ENCODE peak calls at places on chromosomes 3 and 15, in six cellular contexts. P is mammary epithelial cell; Z is naive thymus-derived CD8-positive, alpha-beta T cell; E is C1 segment of cervical spinal cord; H is amygdala; Y is SJSA1. S is an unnamed sample.

GRCh38 chr3:61053781-61054496 is 197.3 kb downstream of the FHIT start:
- DNase-seq in Z (no peak), Y (no peak), E (no peak), P (peak), H (no peak), S (no peak)

GRCh38 chr15:45855210-45855906 is 220.5 kb downstream of the SQOR start:
- DNase-seq in Y (peak), P (peak), Z (no peak), H (no peak), E (no peak), S (peak)

GRCh38 chr3:52012699-52013098 is 17.0 kb upstream of the RPL29 start:
- DNase-seq in P (no peak), E (no peak), Z (no peak), Y (no peak), H (no peak), S (no peak)

GRCh38 chr3:122730240-122730639 is 49.6 kb downstream of the PARP14 start:
- DNase-seq in Z (no peak), P (no peak), H (no peak), E (no peak), Y (no peak), S (no peak)

GRCh38 chr15:88882745-88883144 is 12.6 kb downstream of the HAPLN3 start:
- DNase-seq in Z (no peak), H (no peak), E (no peak), Y (peak), P (no peak), S (no peak)

GRCh38 chr3:13650210-13651056 is 101.5 kb downstream of the FBLN2 start:
- DNase-seq in E (peak), P (peak), Y (peak), H (peak), Z (peak), S (peak)

GRCh38 chr15:85793641-85794597 is 806 bp downstream of the KLHL25 start:
- DNase-seq in Z (no peak), E (peak), H (no peak), Y (no peak), P (peak), S (peak)

GRCh38 chr3:195015021-195015420 is 255.9 kb downstream of the XXYLT1 start:
- DNase-seq in Z (no peak), Y (peak), H (no peak), E (no peak), P (peak), S (no peak)

GRCh38 chr15:85618956-85619491 is 175.7 kb downstream of the KLHL25 start:
- DNase-seq in H (peak), E (peak), Y (peak), Z (no peak), P (peak), S (no peak)

GRCh38 chr15:40092416-40093223 is 16.1 kb downstream of the BMF start:
- DNase-seq in Z (no peak), P (no peak), Y (peak), E (no peak), H (no peak), S (peak)

GRCh38 chr3:151912041-151912440 is 38.6 kb downstream of the SUCNR1 start:
- DNase-seq in Z (no peak), P (peak), E (no peak), H (no peak), Y (no peak), S (no peak)

GRCh38 chr3:48974076-48974864 is 15.8 kb upstream of the P4HTM start:
- DNase-seq in P (no peak), E (no peak), Z (no peak), Y (no peak), H (no peak), S (no peak)

GRCh38 chr15:62390793-62391543 is 225.9 kb upstream of the C2CD4B start:
- DNase-seq in Z (no peak), P (peak), Y (peak), E (peak), H (peak), S (peak)

GRCh38 chr15:89115547-89115946 is 27.3 kb downstream of the ABHD2 start:
- DNase-seq in P (no peak), Y (no peak), Z (no peak), H (no peak), E (no peak), S (no peak)

GRCh38 chr3:4290272-4290893 is 12.8 kb upstream of the SETMAR start:
- DNase-seq in Z (no peak), Y (no peak), E (no peak), H (no peak), P (peak), S (no peak)

GRCh38 chr15:42273900-42274692 is 863 bp upstream of the TMEM87A start:
- DNase-seq in E (peak), Y (peak), H (peak), P (peak), Z (peak), S (no peak)

GRCh38 chr3:38117163-38117716 is 19.7 kb downstream of the ACAA1 start:
- DNase-seq in H (no peak), P (peak), Y (no peak), Z (peak), E (no peak), S (peak)

GRCh38 chr15:100762913-100763627 is 116.6 kb upstream of the ALDH1A3 start:
- DNase-seq in H (no peak), Z (no peak), P (no peak), E (no peak), Y (no peak), S (no peak)

GRCh38 chr3:44136421-44136820 is 105.3 kb upstream of the TOPAZ1 start:
- DNase-seq in Y (no peak), Z (no peak), P (peak), H (no peak), E (no peak), S (no peak)

GRCh38 chr15:25947336-25948080 is 84.4 kb upstream of the ATP10A start:
- DNase-seq in H (no peak), Z (no peak), P (no peak), Y (peak), E (no peak), S (no peak)

GRCh38 chr3:142239421-142239820 is 14.0 kb upstream of the GK5 start:
- DNase-seq in Z (no peak), E (no peak), H (no peak), Y (no peak), P (no peak), S (no peak)

GRCh38 chr3:15667484-15667883 is 65.9 kb downstream of the BTD start:
- DNase-seq in H (no peak), Y (no peak), E (no peak), P (no peak), Z (peak), S (no peak)

GRCh38 chr3:143070977-143071551 is 48.5 kb upstream of the CHST2 start:
- DNase-seq in Z (no peak), E (no peak), H (no peak), P (peak), Y (peak), S (no peak)

GRCh38 chr3:131723343-131723742 is 220.6 kb upstream of the MRPL3 start:
- DNase-seq in P (no peak), E (no peak), H (no peak), Z (no peak), Y (no peak), S (no peak)

GRCh38 chr3:128075516-128076464 is 23.6 kb downstream of the SEC61A1 start:
- DNase-seq in Y (no peak), P (peak), E (peak), H (peak), Z (peak), S (peak)

GRCh38 chr15:34644851-34645250 is 61.4 kb upstream of the GOLGA8B start:
- DNase-seq in Y (no peak), Z (no peak), P (no peak), H (no peak), E (no peak), S (no peak)

GRCh38 chr3:114362815-114363214 is 69.0 kb downstream of the TIGIT start:
- DNase-seq in E (no peak), P (peak), H (no peak), Y (peak), Z (no peak), S (no peak)

GRCh38 chr3:183844606-183845005 is 19.2 kb upstream of the MAP6D1 start:
- DNase-seq in P (peak), Y (peak), E (no peak), H (no peak), Z (no peak), S (no peak)

GRCh38 chr15:95329362-95329761 is 1001.1 kb upstream of the NR2F2 start:
- DNase-seq in P (no peak), E (no peak), Y (no peak), Z (no peak), H (no peak), S (no peak)

GRCh38 chr3:42653560-42654330 is at the start of gene ZBTB47:
- DNase-seq in Y (peak), E (peak), Z (no peak), P (peak), H (peak), S (peak)

GRCh38 chr15:63073497-63074172 is 31.1 kb downstream of the TPM1 start:
- DNase-seq in E (no peak), Z (no peak), Y (no peak), H (no peak), P (no peak), S (no peak)

GRCh38 chr3:179949428-179949827 is 87.3 kb downstream of the PEX5L start:
- DNase-seq in Y (no peak), Z (no peak), P (no peak), E (no peak), H (no peak), S (no peak)

GRCh38 chr15:71366926-71367325 is 251.7 kb downstream of the THSD4 start:
- DNase-seq in P (no peak), Y (no peak), Z (no peak), H (no peak), E (no peak), S (no peak)

GRCh38 chr3:8632402-8633237 is 12.0 kb downstream of the SSUH2 start:
- DNase-seq in H (no peak), P (peak), Y (no peak), E (no peak), Z (no peak), S (no peak)

GRCh38 chr15:64009798-64010241 is 36.5 kb downstream of the DAPK2 start:
- DNase-seq in P (peak), Z (no peak), Y (no peak), H (no peak), E (no peak), S (no peak)

GRCh38 chr3:153161714-153162512 is at the start of gene RAP2B:
- DNase-seq in E (peak), Y (peak), Z (peak), P (peak), H (peak), S (peak)